ENCODE peak calls at places on chromosomes 7 and 10, in four cellular contexts. A, Q, I and J are unnamed samples.

GRCh38 chr10:70145666-70146488 is 623 bp downstream of the TYSND1 start:
- DNase-seq in Q (peak), I (peak), A (peak), J (peak)

GRCh38 chr7:105690286-105690915 is 109.1 kb upstream of the EFCAB10 start:
- DNase-seq in A (no peak), Q (no peak), I (no peak), J (no peak)

GRCh38 chr7:114533151-114533550 is 118.5 kb downstream of the FOXP2 start:
- DNase-seq in Q (no peak), I (no peak), A (no peak), J (no peak)

GRCh38 chr10:17229016-17229716 is 1.1 kb downstream of the VIM start:
- DNase-seq in I (peak), Q (peak), A (peak), J (no peak)

GRCh38 chr10:57579926-57580325 is 687.8 kb downstream of the IPMK start:
- DNase-seq in A (peak), I (peak), Q (no peak), J (peak)

GRCh38 chr7:150412016-150412415 is 32.9 kb downstream of the ZNF775 start:
- DNase-seq in Q (no peak), I (no peak), A (no peak), J (no peak)

GRCh38 chr10:73647211-73647874 is 6.1 kb upstream of the MYOZ1 start:
- DNase-seq in Q (no peak), I (peak), A (peak), J (no peak)

GRCh38 chr7:52917982-52918578 is 117.4 kb upstream of the POM121L12 start:
- DNase-seq in A (no peak), I (no peak), Q (no peak), J (no peak)

GRCh38 chr10:76998451-76998850 is 639.2 kb downstream of the KCNMA1 start:
- DNase-seq in A (no peak), Q (no peak), I (no peak), J (no peak)

GRCh38 chr7:2734761-2735571 is 47.0 kb downstream of the AMZ1 start:
- DNase-seq in Q (no peak), A (no peak), I (no peak), J (no peak)

GRCh38 chr7:2924866-2925840 is 81.0 kb upstream of the GNA12 start:
- DNase-seq in I (peak), A (no peak), Q (no peak), J (no peak)

GRCh38 chr10:118951218-118951617 is 78.3 kb upstream of the NANOS1 start:
- DNase-seq in Q (no peak), A (no peak), I (no peak), J (no peak)

GRCh38 chr7:2880051-2880450 is 35.9 kb upstream of the GNA12 start:
- DNase-seq in Q (no peak), I (no peak), A (no peak), J (no peak)

GRCh38 chr7:138865843-138866242 is 67.8 kb upstream of the ATP6V0A4 start:
- DNase-seq in A (peak), Q (peak), I (no peak), J (no peak)

GRCh38 chr10:26593896-26594295 is 103.6 kb upstream of the PDSS1 start:
- DNase-seq in Q (no peak), I (no peak), A (peak), J (no peak)

GRCh38 chr7:149775176-149775556 is 1.8 kb upstream of the ZNF467 start:
- DNase-seq in I (no peak), Q (no peak), A (no peak), J (no peak)

GRCh38 chr7:48246073-48246472 is 74.8 kb downstream of the ABCA13 start:
- DNase-seq in A (no peak), Q (no peak), I (no peak), J (no peak)

GRCh38 chr10:25082276-25083204 is 66.1 kb downstream of the THNSL1 start:
- DNase-seq in I (no peak), A (no peak), Q (no peak), J (no peak)

GRCh38 chr7:136134503-136134902 is 157.3 kb upstream of the MTPN start:
- DNase-seq in Q (no peak), A (no peak), I (no peak), J (no peak)

GRCh38 chr7:147756290-147756689 is 834.3 kb upstream of the C7orf33 start:
- DNase-seq in Q (no peak), I (no peak), A (no peak), J (no peak)

GRCh38 chr10:122213766-122214165 is 57.3 kb upstream of the BTBD16 start:
- DNase-seq in Q (no peak), I (peak), A (no peak), J (no peak)

GRCh38 chr7:137462847-137463246 is 119.3 kb upstream of the PTN start:
- DNase-seq in I (no peak), A (no peak), Q (no peak), J (no peak)

GRCh38 chr7:135291809-135292253 is 58.2 kb downstream of the STRA8 start:
- DNase-seq in I (peak), A (no peak), Q (no peak), J (no peak)

GRCh38 chr7:151840088-151840910 is 36.6 kb downstream of the PRKAG2 start:
- DNase-seq in A (no peak), Q (no peak), I (no peak), J (no peak)

GRCh38 chr7:29951206-29951605 is 38.4 kb downstream of the SCRN1 start:
- DNase-seq in I (no peak), Q (no peak), A (no peak), J (no peak)

GRCh38 chr7:114939484-114940097 is 17.7 kb downstream of the MDFIC start:
- DNase-seq in I (no peak), A (no peak), Q (no peak), J (no peak)

GRCh38 chr7:64887756-64888508 is 15.1 kb upstream of the ZNF273 start:
- DNase-seq in Q (peak), I (no peak), A (peak), J (no peak)

GRCh38 chr7:138900040-138900828 is 81.0 kb downstream of the KIAA1549 start:
- DNase-seq in Q (no peak), I (peak), A (no peak), J (peak)

GRCh38 chr7:29289156-29290021 is 94.8 kb downstream of the CHN2 start:
- DNase-seq in A (peak), Q (no peak), I (peak), J (peak)

GRCh38 chr10:101775273-101776131 is at the start of gene FGF8:
- DNase-seq in A (peak), Q (no peak), I (no peak), J (no peak)

GRCh38 chr7:44189286-44189992 is at the start of gene GCK:
- DNase-seq in A (no peak), Q (no peak), I (no peak), J (no peak)

GRCh38 chr7:47300472-47301021 is 281.4 kb downstream of the TNS3 start:
- DNase-seq in I (no peak), A (no peak), Q (no peak), J (no peak)

GRCh38 chr7:15989194-15989593 is 302.7 kb upstream of the MEOX2 start:
- DNase-seq in A (no peak), Q (no peak), I (no peak), J (no peak)

GRCh38 chr7:139589474-139589873 is 66.0 kb downstream of the CLEC2L start:
- DNase-seq in Q (no peak), I (no peak), A (no peak), J (no peak)

GRCh38 chr7:134820778-134821177 is 41.3 kb downstream of the CALD1 start:
- DNase-seq in Q (no peak), I (no peak), A (no peak), J (no peak)

GRCh38 chr7:158450476-158451124 is 137.0 kb downstream of the PTPRN2 start:
- DNase-seq in Q (no peak), I (no peak), A (no peak), J (no peak)